ENCODE peak calls at places on chromosomes 6 and 20, in six cellular contexts. B is SJSA1, I is adrenal gland, X is HCT116, A is heart left ventricle, Y is H7. N is an unnamed sample.
A peak's percentile ranks its signal among the peaks of the same experiment; 100 is the strongest.

GRCh38 chr6:141309295-141309694 is 823.4 kb upstream of the GJE1 start:
- DNase-seq in B (peak; percentile 7), I (no peak), X (no peak), A (no peak), Y (no peak), N (no peak)

GRCh38 chr6:154113392-154113791 is 74.4 kb downstream of the OPRM1 start:
- DNase-seq in B (no peak), I (no peak), X (no peak), A (no peak), Y (no peak), N (no peak)

GRCh38 chr6:113385020-113385431 is 472.1 kb upstream of the MARCKS start:
- DNase-seq in B (no peak), I (no peak), X (no peak), A (no peak), Y (no peak), N (no peak)

GRCh38 chr6:137845460-137845859 is 21.6 kb upstream of the TNFAIP3 start:
- DNase-seq in B (peak; percentile 29), I (no peak), X (no peak), A (no peak), Y (no peak), N (no peak)

GRCh38 chr6:19837511-19838441 is 606 bp downstream of the ID4 start:
- DNase-seq in B (peak; percentile 53), I (no peak), X (no peak), A (peak; percentile 69), Y (peak; percentile 81), N (no peak)

GRCh38 chr6:140253096-140253495 is 878.6 kb upstream of the CITED2 start:
- DNase-seq in B (no peak), I (no peak), X (no peak), A (no peak), Y (no peak), N (no peak)

GRCh38 chr6:44339301-44339700 is 3.1 kb upstream of the SPATS1 start:
- DNase-seq in B (no peak), I (no peak), X (no peak), A (no peak), Y (no peak), N (no peak)

GRCh38 chr20:21147593-21147992 is 21.7 kb downstream of the KIZ start:
- DNase-seq in B (no peak), I (no peak), X (no peak), A (no peak), Y (no peak), N (no peak)

GRCh38 chr20:19544684-19545083 is 213.4 kb upstream of the RIN2 start:
- DNase-seq in B (no peak), I (no peak), X (no peak), A (no peak), Y (no peak), N (no peak)

GRCh38 chr6:67976486-67976885 is 658.6 kb upstream of the ADGRB3 start:
- DNase-seq in B (no peak), I (no peak), X (no peak), A (no peak), Y (no peak), N (no peak)

GRCh38 chr20:63942250-63943006 is 13.8 kb downstream of the UCKL1 start:
- DNase-seq in B (no peak), I (no peak), X (no peak), A (peak; percentile 61), Y (peak; percentile 98), N (no peak)

GRCh38 chr20:18783385-18783959 is 30.1 kb upstream of the SCP2D1 start:
- DNase-seq in B (no peak), I (no peak), X (no peak), A (no peak), Y (no peak), N (no peak)

GRCh38 chr20:325889-326644 is 715 bp downstream of the SOX12 start:
- DNase-seq in B (peak; percentile 69), I (peak; percentile 78), X (no peak), A (peak; percentile 83), Y (peak; percentile 87), N (no peak)

GRCh38 chr6:123489589-123489988 is 147.2 kb downstream of the TRDN start:
- DNase-seq in B (no peak), I (no peak), X (no peak), A (no peak), Y (no peak), N (no peak)

GRCh38 chr20:20255104-20255503 is 112.8 kb upstream of the INSM1 start:
- DNase-seq in B (no peak), I (peak; percentile 31), X (no peak), A (no peak), Y (no peak), N (no peak)

GRCh38 chr6:163627274-163628062 is 212.9 kb downstream of the QKI start:
- DNase-seq in B (no peak), I (no peak), X (no peak), A (no peak), Y (no peak), N (no peak)

GRCh38 chr6:162468326-162468725 is 259.2 kb downstream of the PRKN start:
- DNase-seq in B (no peak), I (peak; percentile 13), X (no peak), A (no peak), Y (no peak), N (no peak)

GRCh38 chr6:90458353-90459224 is 128.3 kb downstream of the MAP3K7 start:
- DNase-seq in B (no peak), I (no peak), X (no peak), A (no peak), Y (no peak), N (no peak)

GRCh38 chr6:69232506-69233194 is 564.2 kb downstream of the LMBRD1 start:
- DNase-seq in B (peak; percentile 29), I (peak; percentile 82), X (no peak), A (peak; percentile 84), Y (peak; percentile 45), N (no peak)

GRCh38 chr20:12058201-12058600 is 140.5 kb downstream of the BTBD3 start:
- DNase-seq in B (no peak), I (no peak), X (no peak), A (no peak), Y (no peak), N (no peak)

GRCh38 chr6:29589423-29590048 is 4.6 kb downstream of the OR2H2 start:
- DNase-seq in B (peak; percentile 28), I (peak; percentile 59), X (peak; percentile 33), A (no peak), Y (peak; percentile 49), N (no peak)

GRCh38 chr6:52161689-52162438 is 24.3 kb upstream of the IL17A start:
- DNase-seq in B (no peak), I (no peak), X (no peak), A (no peak), Y (no peak), N (no peak)

GRCh38 chr6:159460476-159460875 is 232.6 kb downstream of the SOD2 start:
- DNase-seq in B (no peak), I (no peak), X (no peak), A (no peak), Y (no peak), N (peak; percentile 57)

GRCh38 chr6:137765044-137765443 is 102.0 kb upstream of the TNFAIP3 start:
- DNase-seq in B (no peak), I (no peak), X (no peak), A (no peak), Y (no peak), N (no peak)

GRCh38 chr20:32920530-32921298 is 62.0 kb downstream of the EFCAB8 start:
- DNase-seq in B (no peak), I (no peak), X (no peak), A (no peak), Y (peak; percentile 16), N (peak; percentile 81)

GRCh38 chr20:62381202-62381797 is 5.6 kb upstream of the RPS21 start:
- DNase-seq in B (no peak), I (peak; percentile 94), X (no peak), A (no peak), Y (no peak), N (no peak)
- H3K36me3 ChIP-seq in B (peaks cover 25% of the 10 kb centered on the region), I (no peaks in the 10 kb centered on the region), X (no peaks in the 10 kb centered on the region), A (no peaks in the 10 kb centered on the region), Y (peaks cover 1% of the 10 kb centered on the region), N (no peaks in the 10 kb centered on the region)

DNA sequence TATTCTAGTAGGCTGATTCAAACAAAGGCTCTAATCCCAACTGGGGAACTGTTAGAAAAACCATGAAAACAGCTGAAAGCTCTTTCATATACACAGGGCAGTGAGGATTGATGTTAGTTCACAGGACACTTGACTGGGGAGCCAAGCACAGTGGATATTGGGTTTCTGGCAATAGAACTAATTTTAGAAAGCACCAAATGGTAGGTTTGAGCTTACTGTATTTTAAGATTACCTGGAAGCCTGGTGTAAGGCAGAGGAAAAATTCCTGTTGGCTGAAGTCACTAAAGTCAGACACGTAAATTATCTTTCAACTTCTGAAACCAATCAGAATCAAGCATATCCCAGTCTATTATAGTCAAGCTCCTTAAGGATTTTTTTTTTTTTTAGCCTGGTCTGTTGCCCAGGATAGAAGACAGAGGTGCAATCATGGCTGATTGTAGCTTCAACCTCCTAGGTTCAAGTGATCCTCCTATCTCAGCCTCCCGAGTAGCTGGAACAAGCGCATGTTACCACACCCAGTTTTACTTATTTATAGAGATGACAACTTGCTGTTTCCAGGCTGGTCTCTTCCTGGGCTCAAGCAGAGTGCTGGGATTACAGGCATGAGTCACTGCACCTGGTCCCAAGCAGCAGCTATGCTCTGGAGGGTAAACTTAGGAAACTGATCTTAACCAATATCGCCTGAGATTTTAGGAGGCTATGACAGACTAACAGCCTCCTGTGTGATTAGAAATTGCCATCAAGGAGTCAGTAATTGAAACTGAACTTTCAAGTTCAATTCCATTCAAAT is 32.5 kb upstream of the SYNCRIP start:
- DNase-seq in B (no peak), I (peak; percentile 30), X (no peak), A (no peak), Y (no peak), N (no peak)
- H3K4me3 ChIP-seq in B (peak overlapping the region; percentile 74), I (peak overlapping the region; percentile 91), X (no peak overlapping the region), A (peak overlapping the region; percentile 86), Y (no peak overlapping the region), N (peak overlapping the region; percentile 75)

DNA sequence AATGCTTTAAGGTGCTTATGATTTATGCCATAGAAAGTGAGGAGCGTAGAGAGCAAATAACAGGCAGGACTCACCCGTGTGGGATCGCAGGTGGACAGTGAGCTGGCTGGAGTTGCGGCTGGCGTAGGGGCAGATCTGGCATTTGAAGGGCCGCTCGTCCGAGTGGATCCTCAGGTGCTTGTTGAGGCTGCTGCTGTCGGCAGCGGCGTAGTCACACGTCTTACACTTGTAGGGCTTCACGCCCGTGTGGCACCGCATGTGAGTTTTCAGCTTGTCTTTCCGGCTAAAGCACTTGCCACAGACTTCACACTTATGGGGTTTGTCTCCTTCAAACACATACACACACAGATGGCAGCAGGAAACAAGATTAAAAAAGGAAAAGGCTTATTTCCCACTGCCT is 31.5 kb downstream of the ZFP64 start:
- DNase-seq in B (no peak), I (no peak), X (no peak), A (no peak), Y (no peak), N (no peak)
- H3K36me3 ChIP-seq in B (peaks cover 53% of the 10 kb centered on the region), I (no peaks in the 10 kb centered on the region), X (peaks cover 14% of the 10 kb centered on the region), A (peaks cover 17% of the 10 kb centered on the region), Y (peaks cover 6% of the 10 kb centered on the region), N (peaks cover 88% of the 10 kb centered on the region)

DNA sequence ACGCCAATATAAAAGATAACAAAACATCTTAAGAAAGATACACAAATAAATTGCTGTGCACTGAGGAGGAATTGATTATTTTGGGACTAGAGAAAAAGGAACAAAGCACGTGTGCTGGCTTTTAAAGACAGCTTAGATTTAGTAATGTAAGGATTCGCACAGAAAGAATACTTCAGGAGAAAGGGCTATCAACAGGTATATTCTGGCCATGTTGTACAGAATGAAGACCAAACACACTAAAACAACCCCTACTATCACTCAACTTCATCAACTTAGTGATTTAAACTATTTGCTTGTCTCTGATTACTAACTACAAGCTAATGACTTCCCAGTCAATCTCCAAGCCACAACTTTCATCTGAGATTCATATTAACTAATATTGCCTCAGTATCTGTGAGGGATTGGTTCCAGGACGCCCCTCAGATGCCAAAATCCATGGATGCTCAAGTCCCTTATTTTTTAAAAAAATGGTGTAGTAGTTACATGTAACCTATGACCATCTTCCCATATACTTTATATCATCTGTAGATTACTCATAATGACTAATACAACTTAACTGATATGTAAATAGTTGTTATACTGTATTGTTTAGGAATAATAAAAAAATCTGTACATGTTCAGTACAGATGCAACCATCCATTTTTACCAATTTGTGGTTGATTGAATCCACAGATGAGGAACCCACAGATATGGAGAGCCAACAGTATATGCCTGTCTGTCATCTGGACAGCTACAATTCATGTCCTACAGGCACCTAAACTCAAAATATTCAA is 4.5 kb downstream of the DEK start:
- DNase-seq in B (no peak), I (no peak), X (no peak), A (no peak), Y (no peak), N (no peak)
- H3K4me3 ChIP-seq in B (no peak overlapping the region), I (no peak overlapping the region), X (no peak overlapping the region), A (no peak overlapping the region), Y (no peak overlapping the region), N (no peak overlapping the region)

N was measured in esophagus muscularis mucosa.